ENCODE peak calls at places on chromosome 10, in seven cellular contexts. T is heart left ventricle, V is AG09309, Y is HT1080, Q is NCI-H2029, L is left colon, Z is BJ. I is an unnamed sample.

GRCh38 chr10:114694735-114695134 is 36.7 kb upstream of the ABLIM1 start:
- DNase-seq in T (no peak), V (no peak), Y (no peak), Q (no peak), L (no peak), Z (no peak), I (no peak)

GRCh38 chr10:70762441-70763177 is 22.6 kb downstream of the TBATA start:
- DNase-seq in T (no peak), V (no peak), Y (no peak), Q (no peak), L (no peak), Z (no peak), I (no peak)

GRCh38 chr10:87873656-87874055 is 10.2 kb downstream of the PTEN start:
- DNase-seq in T (no peak), V (no peak), Y (no peak), Q (no peak), L (no peak), Z (no peak), I (no peak)

GRCh38 chr10:18400911-18401260 is 250.5 kb downstream of the NSUN6 start:
- DNase-seq in T (no peak), V (no peak), Y (no peak), Q (no peak), L (no peak), Z (no peak), I (no peak)

GRCh38 chr10:86287422-86287793 is 79.2 kb downstream of the GRID1 start:
- DNase-seq in T (no peak), V (no peak), Y (no peak), Q (no peak), L (no peak), Z (no peak), I (no peak)

GRCh38 chr10:6351540-6351939 is 148.8 kb downstream of the PFKFB3 start:
- DNase-seq in T (no peak), V (no peak), Y (peak), Q (no peak), L (no peak), Z (no peak), I (no peak)

GRCh38 chr10:101484154-101484748 is 103.8 kb downstream of the POLL start:
- DNase-seq in T (no peak), V (no peak), Y (no peak), Q (no peak), L (no peak), Z (no peak), I (no peak)

GRCh38 chr10:1737222-1738061 is at the start of gene ADARB2:
- DNase-seq in T (peak), V (no peak), Y (peak), Q (peak), L (no peak), Z (no peak), I (no peak)

GRCh38 chr10:61793760-61794713 is 107.5 kb upstream of the ARID5B start:
- DNase-seq in T (no peak), V (no peak), Y (peak), Q (peak), L (no peak), Z (peak), I (no peak)

GRCh38 chr10:51867956-51868355 is 168.6 kb upstream of the CSTF2T start:
- DNase-seq in T (no peak), V (peak), Y (peak), Q (no peak), L (no peak), Z (peak), I (peak)

GRCh38 chr10:77564781-77565589 is 72.6 kb downstream of the KCNMA1 start:
- DNase-seq in T (no peak), V (no peak), Y (peak), Q (no peak), L (no peak), Z (peak), I (peak)

GRCh38 chr10:101617824-101618568 is 29.9 kb downstream of the DPCD start:
- DNase-seq in T (no peak), V (no peak), Y (no peak), Q (no peak), L (no peak), Z (no peak), I (no peak)

GRCh38 chr10:91464500-91464899 is 54.4 kb downstream of the HECTD2 start:
- DNase-seq in T (no peak), V (no peak), Y (no peak), Q (no peak), L (no peak), Z (no peak), I (no peak)

GRCh38 chr10:75110006-75110632 is 1.3 kb upstream of the SAMD8 start:
- DNase-seq in T (no peak), V (no peak), Y (no peak), Q (no peak), L (no peak), Z (no peak), I (no peak)

GRCh38 chr10:58967551-58968418 is 208.7 kb upstream of the PHYHIPL start:
- DNase-seq in T (peak), V (no peak), Y (peak), Q (no peak), L (no peak), Z (no peak), I (no peak)

GRCh38 chr10:123726826-123727225 is 60.7 kb downstream of the GPR26 start:
- DNase-seq in T (no peak), V (no peak), Y (no peak), Q (no peak), L (no peak), Z (no peak), I (no peak)

GRCh38 chr10:32713560-32713959 is 244.5 kb downstream of the ITGB1 start:
- DNase-seq in T (no peak), V (no peak), Y (no peak), Q (no peak), L (no peak), Z (no peak), I (no peak)

GRCh38 chr10:132113766-132114365 is 48.1 kb downstream of the JAKMIP3 start:
- DNase-seq in T (peak), V (no peak), Y (no peak), Q (no peak), L (peak), Z (no peak), I (no peak)

GRCh38 chr10:70647086-70647485 is 25.2 kb upstream of the ADAMTS14 start:
- DNase-seq in T (no peak), V (no peak), Y (no peak), Q (no peak), L (no peak), Z (no peak), I (no peak)

GRCh38 chr10:117663750-117664149 is 121.2 kb downstream of the EMX2 start:
- DNase-seq in T (no peak), V (peak), Y (peak), Q (no peak), L (no peak), Z (peak), I (peak)

GRCh38 chr10:18473424-18474110 is 177.8 kb downstream of the NSUN6 start:
- DNase-seq in T (no peak), V (no peak), Y (no peak), Q (no peak), L (no peak), Z (no peak), I (no peak)

GRCh38 chr10:43401627-43402026 is 7.4 kb downstream of the HNRNPF start:
- DNase-seq in T (no peak), V (no peak), Y (no peak), Q (no peak), L (no peak), Z (no peak), I (no peak)

I was measured in HS-5.